ENCODE peak calls at places on chromosomes 16 and 17, in six cellular contexts. J is tibial nerve, W is lower lobe of right lung, V is testis, H is endodermal cell, O is fibroblast of lung. F is an unnamed sample. For H3K36me3, the result is how much of the 10 kb centered on the place peaks cover.

GRCh38 chr17:41547378-41547841 is 19.3 kb upstream of the KRT19 start:
- DNase-seq in J (no peak), W (no peak), V (peak), H (peak), O (peak), F (no peak)

GRCh38 chr17:59893617-59894100 is 738 bp downstream of the RPS6KB1 start:
- DNase-seq in J (no peak), W (no peak), V (peak), H (no peak), O (peak), F (no peak)

GRCh38 chr17:75078097-75079022 is 9.4 kb upstream of the SLC16A5 start:
- DNase-seq in J (no peak), W (peak), V (no peak), H (peak), O (peak), F (no peak)

GRCh38 chr17:9943343-9943742 is 38.3 kb upstream of the RCVRN start:
- DNase-seq in J (no peak), W (no peak), V (no peak), H (no peak), O (no peak), F (no peak)

GRCh38 chr17:4087911-4088693 is 54.7 kb downstream of the ZZEF1 start:
- DNase-seq in J (no peak), W (no peak), V (no peak), H (no peak), O (peak), F (no peak)

GRCh38 chr17:7880076-7880868 is 8.3 kb upstream of the CHD3 start:
- DNase-seq in J (no peak), W (no peak), V (no peak), H (no peak), O (no peak), F (no peak)

GRCh38 chr17:11807606-11808005 is 189.7 kb downstream of the ZNF18 start:
- DNase-seq in J (no peak), W (no peak), V (no peak), H (peak), O (no peak), F (no peak)

GRCh38 chr16:50467559-50467942 is 80.6 kb upstream of the NKD1 start:
- DNase-seq in J (no peak), W (no peak), V (no peak), H (no peak), O (no peak), F (no peak)

GRCh38 chr16:57647136-57647875 is 18.9 kb downstream of the ADGRG1 start:
- DNase-seq in J (no peak), W (no peak), V (no peak), H (no peak), O (no peak), F (no peak)

GRCh38 chr17:27396941-27397340 is 59.3 kb upstream of the KSR1 start:
- DNase-seq in J (no peak), W (no peak), V (no peak), H (no peak), O (peak), F (no peak)

GRCh38 chr17:39194089-39194984 is 3.1 kb downstream of the CACNB1 start:
- DNase-seq in J (peak), W (peak), V (peak), H (peak), O (peak), F (peak)

GRCh38 chr17:10198509-10199249 is at the start of gene GAS7:
- DNase-seq in J (peak), W (peak), V (peak), H (peak), O (peak), F (peak)

GRCh38 chr16:82782715-82783251 is 156.0 kb downstream of the CDH13 start:
- DNase-seq in J (no peak), W (no peak), V (no peak), H (peak), O (no peak), F (no peak)

GRCh38 chr17:58006563-58006923 is 503 bp downstream of the SRSF1 start:
- DNase-seq in J (peak), W (peak), V (peak), H (peak), O (peak), F (peak)

GRCh38 chr16:24993722-24994686 is 21.2 kb downstream of the ARHGAP17 start:
- DNase-seq in J (no peak), W (no peak), V (no peak), H (no peak), O (peak), F (no peak)

GRCh38 chr17:2996208-2996855 is 67.1 kb downstream of the OR1D5 start:
- DNase-seq in J (peak), W (no peak), V (no peak), H (no peak), O (peak), F (no peak)

GRCh38 chr17:63998050-63998720 is at the start of gene PRR29:
- DNase-seq in J (no peak), W (peak), V (peak), H (peak), O (peak), F (no peak)

GRCh38 chr17:52710363-52710901 is 551.9 kb upstream of the CA10 start:
- DNase-seq in J (no peak), W (no peak), V (no peak), H (peak), O (no peak), F (no peak)

GRCh38 chr16:11201498-11202259 is 54.3 kb downstream of the SOCS1 start:
- DNase-seq in J (no peak), W (no peak), V (no peak), H (peak), O (peak), F (no peak)

GRCh38 chr16:50802000-50802399 is 60.1 kb downstream of the CYLD start:
- DNase-seq in J (no peak), W (no peak), V (no peak), H (no peak), O (peak), F (no peak)

GRCh38 chr17:82060001-82060380 is 5.6 kb downstream of the DUS1L start:
- DNase-seq in J (no peak), W (no peak), V (no peak), H (no peak), O (no peak), F (no peak)

GRCh38 chr17:32755045-32755805 is 121.7 kb downstream of the MYO1D start:
- DNase-seq in J (no peak), W (no peak), V (no peak), H (no peak), O (peak), F (no peak)

GRCh38 chr16:1008085-1008484 is 26.5 kb downstream of the SOX8 start:
- DNase-seq in J (no peak), W (no peak), V (no peak), H (no peak), O (no peak), F (no peak)

GRCh38 chr17:16515933-16516332 is 23.9 kb upstream of the LRRC75A start:
- DNase-seq in J (no peak), W (no peak), V (no peak), H (peak), O (no peak), F (no peak)

GRCh38 chr16:59905628-59906027 is 1171.5 kb upstream of the GOT2 start:
- DNase-seq in J (no peak), W (no peak), V (no peak), H (no peak), O (peak), F (no peak)

GRCh38 chr16:14088155-14088753 is 17.1 kb downstream of the MRTFB start:
- DNase-seq in J (no peak), W (no peak), V (no peak), H (no peak), O (no peak), F (no peak)

GRCh38 chr16:8989099-8989878 is 25.6 kb upstream of the USP7 start:
- DNase-seq in J (no peak), W (no peak), V (no peak), H (no peak), O (no peak), F (no peak)

GRCh38 chr17:50371526-50371925 is 1.5 kb downstream of the MRPL27 start:
- DNase-seq in J (no peak), W (no peak), V (no peak), H (no peak), O (no peak), F (no peak)

GRCh38 chr17:68133370-68134045 is 98.0 kb downstream of the KPNA2 start:
- DNase-seq in J (no peak), W (no peak), V (peak), H (peak), O (no peak), F (no peak)

GRCh38 chr17:36524428-36524876 is 10.2 kb downstream of the MYO19 start:
- DNase-seq in J (no peak), W (no peak), V (peak), H (no peak), O (peak), F (peak)

DNA sequence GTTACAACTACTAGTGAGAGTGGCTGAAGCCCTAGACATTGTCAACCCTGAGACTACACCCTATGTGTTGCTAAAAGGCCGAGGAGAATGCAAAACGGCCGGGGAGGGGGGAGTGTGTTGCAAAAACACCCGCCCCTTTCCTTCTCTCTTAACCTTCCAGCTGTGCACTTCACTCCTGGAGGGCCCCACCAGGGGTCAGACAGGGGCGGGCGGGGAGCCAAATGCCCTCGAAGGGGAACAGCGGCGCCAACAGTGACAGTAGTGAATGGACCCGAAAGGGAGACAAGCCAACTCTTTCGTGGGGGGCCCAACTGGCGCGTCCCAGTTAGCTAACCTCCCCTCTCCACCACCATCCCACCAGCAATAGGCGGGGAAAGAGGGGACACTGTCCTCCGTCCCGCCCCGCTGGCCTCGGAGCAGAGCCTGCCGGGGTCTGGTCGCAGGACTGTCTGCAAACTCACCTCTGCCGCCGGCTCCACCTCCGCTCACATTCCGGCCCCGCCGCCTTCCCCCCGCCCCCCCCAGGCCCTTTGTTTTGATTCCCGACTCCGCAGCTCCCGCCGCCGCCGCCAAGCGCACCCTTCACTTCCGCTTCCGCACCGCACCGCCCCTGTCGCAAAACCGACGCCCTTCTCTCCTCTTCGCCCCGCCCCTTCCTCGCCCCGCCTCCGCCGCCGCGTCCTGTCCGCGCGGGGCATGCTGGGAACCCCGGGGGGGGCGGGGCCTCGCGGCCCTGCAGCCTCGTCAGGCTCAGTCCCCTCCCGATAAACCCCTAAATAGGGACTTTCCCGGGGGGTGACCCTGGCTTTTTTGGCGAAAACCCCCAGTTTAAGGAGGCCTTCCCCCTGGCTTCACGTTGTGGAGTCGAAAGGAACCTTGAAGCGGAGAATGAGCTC is at the start of gene MARF1:
- DNase-seq in J (peak), W (peak), V (peak), H (peak), O (peak), F (peak)
- TF ChIP-seq CTCF in J (peak), W (peak), V (no peak), H (peak), O (peak), F (no peak)

GRCh38 chr16:47308601-47309000 is 152.3 kb downstream of the ITFG1 start:
- DNase-seq in J (no peak), W (no peak), V (no peak), H (no peak), O (no peak), F (no peak)
- H3K36me3 ChIP-seq in J (under half), W (under half), V (under half), H (under half), O (under half), F (under half)

GRCh38 chr17:66654764-66655163 is 180.2 kb upstream of the CACNG5 start:
- DNase-seq in J (no peak), W (no peak), V (no peak), H (no peak), O (no peak), F (no peak)
- H3K27ac ChIP-seq in J (no peak), W (no peak), V (no peak), H (no peak), O (no peak), F (no peak)

GRCh38 chr17:1484060-1484535 is 8.4 kb downstream of the MYO1C start:
- DNase-seq in J (no peak), W (no peak), V (no peak), H (no peak), O (no peak), F (no peak)

GRCh38 chr17:1485311-1485747 is 7.2 kb downstream of the MYO1C start:
- DNase-seq in J (no peak), W (peak), V (no peak), H (peak), O (no peak), F (no peak)

GRCh38 chr17:1482686-1483445 is 9.6 kb downstream of the MYO1C start:
- DNase-seq in J (no peak), W (no peak), V (no peak), H (no peak), O (peak), F (no peak)

GRCh38 chr17:1485748-1486376 is 6.6 kb downstream of the MYO1C start:
- DNase-seq in J (peak), W (peak), V (peak), H (peak), O (peak), F (peak)

GRCh38 chr17:1484586-1485310 is 7.7 kb downstream of the MYO1C start:
- DNase-seq in J (no peak), W (peak), V (peak), H (peak), O (peak), F (no peak)
- TF ChIP-seq CTCF in J (peak), W (no peak), V (no peak), H (peak), O (peak), F (no peak)

GRCh38 chr16:30756781-30757100 is 5.1 kb downstream of the CFAP119 start:
- DNase-seq in J (no peak), W (no peak), V (no peak), H (no peak), O (no peak), F (no peak)
- H3K36me3 ChIP-seq in J (under half), W (half or more), V (under half), H (half or more), O (under half), F (under half)

DNA sequence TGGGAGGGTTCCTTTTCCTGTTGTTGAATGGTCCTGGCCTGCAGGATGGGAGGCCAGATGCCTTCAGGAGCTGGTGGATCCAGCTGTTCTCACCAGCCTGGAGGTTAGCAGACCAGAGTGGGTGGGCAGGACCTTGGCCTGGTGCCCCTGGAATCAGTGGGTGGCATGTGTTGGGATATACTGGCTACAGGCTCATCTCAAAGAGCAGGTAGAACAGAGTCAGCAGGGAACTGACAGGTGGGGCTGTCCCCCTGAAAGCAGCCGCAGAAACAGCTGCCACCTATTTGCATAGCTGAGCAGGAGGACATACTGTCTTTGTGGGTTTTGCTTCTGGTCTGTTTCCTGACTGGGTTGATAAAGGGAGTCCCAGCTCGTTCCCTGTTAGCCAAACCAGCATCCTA is 144.1 kb downstream of the RAB11FIP4 start:
- DNase-seq in J (no peak), W (no peak), V (no peak), H (no peak), O (no peak), F (no peak)
- H3K27ac ChIP-seq in J (no peak), W (no peak), V (no peak), H (no peak), O (no peak), F (no peak)

GRCh38 chr17:1943432-1943802 is 81.7 kb downstream of the RTN4RL1 start:
- DNase-seq in J (no peak), W (no peak), V (no peak), H (no peak), O (no peak), F (no peak)
- TF ChIP-seq CTCF in J (no peak), W (no peak), V (no peak), H (no peak), O (no peak), F (no peak)

GRCh38 chr16:28917095-28917494 is 7.9 kb downstream of the RABEP2 start:
- DNase-seq in J (no peak), W (no peak), V (no peak), H (no peak), O (no peak), F (no peak)
- H3K36me3 ChIP-seq in J (under half), W (half or more), V (under half), H (under half), O (under half), F (half or more)

DNA sequence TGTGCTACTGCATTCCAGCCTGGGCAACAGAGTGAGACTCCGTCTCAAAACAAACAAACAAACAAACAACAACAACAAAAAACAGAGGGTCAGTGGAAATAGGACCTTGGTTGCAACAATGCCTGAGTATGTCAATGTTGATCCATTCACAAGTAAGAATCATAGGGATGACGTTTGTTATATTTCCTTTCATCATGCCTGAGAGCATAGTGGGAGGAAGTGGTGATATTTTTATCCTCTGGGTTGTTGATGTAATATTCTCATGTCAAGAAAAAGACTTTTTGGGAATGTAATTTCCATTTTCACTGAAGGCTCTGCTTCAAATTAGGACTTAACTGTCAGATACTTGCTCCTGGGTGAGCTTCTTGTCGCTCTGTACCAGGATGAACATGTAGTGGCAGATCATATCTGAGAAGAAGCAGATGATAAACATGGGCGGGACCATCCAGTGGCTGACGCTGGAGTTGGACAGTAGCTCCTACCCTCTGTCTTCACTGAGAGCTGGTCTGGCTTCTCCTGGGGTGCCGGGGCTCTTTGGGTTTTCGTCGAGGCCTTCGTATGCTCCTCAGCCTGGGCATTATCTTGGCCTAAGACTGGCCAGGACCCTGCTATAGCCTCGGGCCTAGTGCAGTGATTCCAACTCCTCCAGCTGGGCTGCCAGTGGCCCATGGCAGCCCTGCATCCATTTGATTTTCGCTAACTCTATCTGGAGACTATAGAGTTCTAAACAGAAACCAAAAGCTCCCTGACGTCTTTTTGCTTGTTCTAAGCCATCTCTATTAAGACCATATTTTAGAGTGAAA is 19.6 kb downstream of the CYB5B start:
- DNase-seq in J (peak), W (no peak), V (peak), H (no peak), O (no peak), F (no peak)
- H3K27ac ChIP-seq in J (peak), W (peak), V (peak), H (no peak), O (peak), F (peak)

GRCh38 chr17:47253541-47254402 is at the start of gene ITGB3:
- DNase-seq in J (peak), W (peak), V (peak), H (peak), O (peak), F (peak)
- TF ChIP-seq CTCF in J (peak), W (peak), V (no peak), H (peak), O (peak), F (peak)

F was measured in right atrium auricular region.